ENCODE peak calls at places on chromosome 5, in seven cellular contexts. X is pancreas, D is lower lobe of right lung, R is heart left ventricle, Y is breast epithelium, V is adrenal gland, T is HFF-Myc. C is an unnamed sample.

GRCh38 chr5:114319236-114319635 is 42.6 kb upstream of the KCNN2 start:
- DNase-seq in Y (no peak), D (no peak), T (no peak), R (no peak), X (no peak), V (no peak), C (no peak)

GRCh38 chr5:117657591-117657990 is 1083.0 kb upstream of the SEMA6A start:
- DNase-seq in V (no peak), R (no peak), X (no peak), D (no peak), Y (no peak), T (no peak), C (no peak)

GRCh38 chr5:43204958-43205357 is 12.9 kb downstream of the NIM1K start:
- DNase-seq in R (no peak), Y (no peak), T (no peak), D (no peak), V (no peak), X (no peak), C (no peak)

GRCh38 chr5:128213340-128213739 is 129.8 kb downstream of the SLC12A2 start:
- DNase-seq in R (peak), D (no peak), V (peak), T (peak), X (no peak), Y (peak), C (no peak)

GRCh38 chr5:178387061-178387855 is 154.7 kb upstream of the PHYKPL start:
- DNase-seq in T (no peak), Y (no peak), D (peak), X (no peak), V (no peak), R (no peak), C (peak)

GRCh38 chr5:13595978-13596377 is 348.5 kb downstream of the DNAH5 start:
- DNase-seq in D (no peak), Y (no peak), R (no peak), V (no peak), T (no peak), X (no peak), C (no peak)

GRCh38 chr5:44638286-44638869 is 170.4 kb upstream of the MRPS30 start:
- DNase-seq in D (no peak), T (no peak), V (no peak), X (no peak), Y (no peak), R (no peak), C (no peak)

GRCh38 chr5:100900142-100900795 is 2.8 kb downstream of the ST8SIA4 start:
- DNase-seq in R (peak), X (peak), D (peak), T (no peak), Y (no peak), V (peak), C (no peak)

GRCh38 chr5:133788121-133788520 is 175.8 kb upstream of the FSTL4 start:
- DNase-seq in T (no peak), D (no peak), R (no peak), V (no peak), Y (no peak), X (no peak), C (no peak)

GRCh38 chr5:174490717-174491116 is 233.7 kb upstream of the MSX2 start:
- DNase-seq in D (no peak), V (no peak), Y (no peak), R (no peak), X (no peak), T (no peak), C (no peak)

GRCh38 chr5:74296685-74297084 is 343.8 kb downstream of the ENC1 start:
- DNase-seq in D (no peak), T (no peak), V (no peak), X (no peak), Y (no peak), R (no peak), C (no peak)

GRCh38 chr5:16579142-16579541 is 37.7 kb downstream of the RETREG1 start:
- DNase-seq in T (no peak), V (no peak), D (no peak), R (peak), Y (peak), X (no peak), C (no peak)

GRCh38 chr5:132425009-132425937 is 55.8 kb downstream of the SLC22A5 start:
- DNase-seq in V (no peak), D (no peak), X (no peak), T (no peak), Y (no peak), R (no peak), C (no peak)

GRCh38 chr5:10332301-10332700 is 21.2 kb upstream of the MARCHF6 start:
- DNase-seq in D (no peak), R (no peak), V (no peak), T (no peak), Y (no peak), X (no peak), C (no peak)

GRCh38 chr5:1448511-1449011 is 3.3 kb upstream of the SLC6A3 start:
- DNase-seq in Y (no peak), V (no peak), D (no peak), T (no peak), R (no peak), X (no peak), C (no peak)

GRCh38 chr5:35029333-35029732 is 18.4 kb downstream of the AGXT2 start:
- DNase-seq in R (no peak), V (no peak), T (peak), D (no peak), Y (no peak), X (no peak), C (no peak)

GRCh38 chr5:79890119-79890870 is 100.8 kb downstream of the MTX3 start:
- DNase-seq in X (no peak), D (no peak), Y (no peak), R (no peak), V (peak), T (no peak), C (no peak)

GRCh38 chr5:135543151-135543818 is 7.5 kb upstream of the NEUROG1 start:
- DNase-seq in D (no peak), R (no peak), T (no peak), X (no peak), V (no peak), Y (no peak), C (no peak)

GRCh38 chr5:8864053-8864452 is 681.8 kb downstream of the SEMA5A start:
- DNase-seq in Y (no peak), X (no peak), D (no peak), V (no peak), R (no peak), T (no peak), C (no peak)
- TF ChIP-seq CTCF in Y (no peak), X (no peak), D (peak), V (no peak), R (no peak), T (peak), C (peak)

GRCh38 chr5:177300236-177300880 is 3.2 kb downstream of the RAB24 start:
- DNase-seq in T (peak), R (peak), Y (no peak), X (no peak), D (peak), V (peak), C (no peak)
- TF ChIP-seq CTCF in T (peak), R (no peak), Y (no peak), X (no peak), D (no peak), V (peak), C (peak)

GRCh38 chr5:68187268-68188055 is 28.1 kb upstream of the PIK3R1 start:
- DNase-seq in R (peak), X (no peak), T (no peak), V (peak), Y (no peak), D (no peak), C (no peak)
- TF ChIP-seq CTCF in R (no peak), X (no peak), T (no peak), V (no peak), Y (no peak), D (no peak), C (no peak)

GRCh38 chr5:45642370-45642769 is 53.8 kb downstream of the HCN1 start:
- DNase-seq in T (no peak), X (no peak), D (no peak), Y (no peak), V (no peak), R (no peak), C (no peak)

GRCh38 chr5:45643051-45643450 is 53.1 kb downstream of the HCN1 start:
- DNase-seq in V (no peak), X (no peak), Y (no peak), D (no peak), T (no peak), R (no peak), C (no peak)

DNA sequence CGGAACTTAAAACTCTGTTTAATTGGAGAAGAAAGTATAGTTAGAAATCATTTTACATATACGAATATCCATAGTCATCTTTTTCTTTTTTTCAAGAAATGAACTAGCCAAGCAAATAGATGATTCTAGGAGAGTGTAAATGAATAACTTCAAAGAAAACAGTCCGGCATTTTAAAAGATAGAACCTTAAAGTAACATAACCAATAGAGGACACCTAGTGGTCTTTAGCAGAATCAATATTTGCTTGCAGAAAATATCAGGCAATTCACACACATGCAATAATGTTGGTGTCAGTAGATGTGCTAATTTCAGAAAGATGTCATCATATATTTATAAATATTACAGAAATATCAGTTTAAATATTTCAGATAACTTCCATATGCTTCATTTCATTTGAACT is 57.1 kb downstream of the HCN1 start:
- DNase-seq in T (no peak), Y (no peak), X (no peak), R (no peak), D (no peak), V (no peak), C (no peak)
- TF ChIP-seq CTCF in T (no peak), Y (no peak), X (peak), R (no peak), D (no peak), V (no peak), C (peak)

C was measured in chondrocyte.